ENCODE peak calls at places on chromosomes 2 and 18, in eight cellular contexts. O is stimulated activated CD8-positive, alpha-beta memory T cell treated with anti-CD3 and anti-CD28 coated beads, Interleukin-15, amount 100 ng/mL, for 4 hours; K is left cardiac atrium; C is endothelial cell of umbilical vein; N is AG04450; G is caudate nucleus; M is progenitor cell of endocrine pancreas; W is A549. H is an unnamed sample.

GRCh38 chr18:22704627-22704918 is 228.6 kb upstream of the RBBP8 start:
- DNase-seq in O (no peak), K (no peak), C (no peak), N (no peak), G (no peak), M (no peak), W (no peak), H (no peak)

GRCh38 chr2:160516547-160517365 is 23.1 kb upstream of the RBMS1 start:
- DNase-seq in O (no peak), K (no peak), C (no peak), N (no peak), G (no peak), M (no peak), W (no peak), H (no peak)

GRCh38 chr2:81495556-81495955 is 1191.0 kb upstream of the LRRTM1 start:
- DNase-seq in O (no peak), K (no peak), C (no peak), N (no peak), G (no peak), M (no peak), W (no peak), H (no peak)

GRCh38 chr2:75077909-75078308 is 119.5 kb downstream of the POLE4 start:
- DNase-seq in O (no peak), K (no peak), C (no peak), N (no peak), G (no peak), M (no peak), W (no peak), H (no peak)

GRCh38 chr2:158458617-158458920 is 1.8 kb downstream of the PKP4 start:
- DNase-seq in O (no peak), K (no peak), C (no peak), N (no peak), G (no peak), M (no peak), W (no peak), H (no peak)

GRCh38 chr2:199485732-199486335 is 28.1 kb upstream of the SATB2 start:
- DNase-seq in O (no peak), K (peak), C (peak), N (no peak), G (peak), M (peak), W (peak), H (no peak)

GRCh38 chr18:22872894-22873537 is 60.1 kb upstream of the RBBP8 start:
- DNase-seq in O (no peak), K (no peak), C (no peak), N (no peak), G (no peak), M (no peak), W (peak), H (no peak)

GRCh38 chr18:1483386-1483785 is 578.7 kb downstream of the ADCYAP1 start:
- DNase-seq in O (no peak), K (no peak), C (no peak), N (no peak), G (no peak), M (no peak), W (no peak), H (no peak)

GRCh38 chr2:236728916-236729670 is 159.5 kb downstream of the ACKR3 start:
- DNase-seq in O (no peak), K (no peak), C (no peak), N (no peak), G (no peak), M (no peak), W (no peak), H (no peak)

GRCh38 chr2:101473911-101474751 is 781 bp downstream of the RFX8 start:
- DNase-seq in O (peak), K (peak), C (no peak), N (no peak), G (peak), M (peak), W (no peak), H (no peak)

GRCh38 chr2:35409762-35410161 is 945.8 kb upstream of the CRIM1 start:
- DNase-seq in O (no peak), K (no peak), C (no peak), N (no peak), G (no peak), M (no peak), W (no peak), H (no peak)

GRCh38 chr2:147829106-147829505 is 15.7 kb upstream of the ACVR2A start:
- DNase-seq in O (no peak), K (no peak), C (peak), N (peak), G (no peak), M (no peak), W (no peak), H (no peak)

GRCh38 chr2:30356061-30356460 is 91.0 kb upstream of the LCLAT1 start:
- DNase-seq in O (no peak), K (no peak), C (no peak), N (no peak), G (no peak), M (no peak), W (no peak), H (no peak)

GRCh38 chr2:173053043-173053699 is 22.5 kb upstream of the MAP3K20 start:
- DNase-seq in O (no peak), K (no peak), C (no peak), N (no peak), G (no peak), M (no peak), W (no peak), H (no peak)

GRCh38 chr2:226742346-226742745 is 57.3 kb downstream of the IRS1 start:
- DNase-seq in O (no peak), K (peak), C (no peak), N (no peak), G (peak), M (no peak), W (no peak), H (no peak)

GRCh38 chr2:72031346-72032115 is 116.1 kb downstream of the CYP26B1 start:
- DNase-seq in O (no peak), K (no peak), C (no peak), N (no peak), G (no peak), M (no peak), W (no peak), H (no peak)

GRCh38 chr18:73564073-73564472 is 583.6 kb downstream of the FBXO15 start:
- DNase-seq in O (no peak), K (no peak), C (no peak), N (peak), G (no peak), M (no peak), W (no peak), H (no peak)

GRCh38 chr2:174606336-174606735 is 8.7 kb upstream of the WIPF1 start:
- DNase-seq in O (no peak), K (no peak), C (no peak), N (no peak), G (no peak), M (no peak), W (peak), H (no peak)

GRCh38 chr2:121727950-121728349 is 8.7 kb downstream of the NIFK start:
- DNase-seq in O (no peak), K (no peak), C (no peak), N (no peak), G (no peak), M (no peak), W (no peak), H (no peak)

GRCh38 chr2:218257390-218257981 is 3.3 kb upstream of the GPBAR1 start:
- DNase-seq in O (no peak), K (no peak), C (peak), N (no peak), G (no peak), M (no peak), W (no peak), H (no peak)